ENCODE peak calls at places on chromosome 19, in five cellular contexts. One of them, this sample, is unnamed.

GRCh38 chr19:11578342-11579142 is 1.1 kb upstream of the ACP5 start:
- DNase-seq in H9: peak
- DNase-seq in cardiac fibroblast: no peak
- DNase-seq in fibroblast of lung: no peak
- DNase-seq in fibroblast of pulmonary artery: no peak
- DNase-seq in this sample: peak

GRCh38 chr19:32809754-32810153 is 59.8 kb downstream of the SLC7A9 start:
- DNase-seq in cardiac fibroblast: no peak
- DNase-seq in H9: no peak
- DNase-seq in fibroblast of lung: no peak
- DNase-seq in fibroblast of pulmonary artery: no peak
- DNase-seq in this sample: no peak

GRCh38 chr19:20558011-20558410 is 7.6 kb downstream of the ZNF737 start:
- DNase-seq in cardiac fibroblast: no peak
- DNase-seq in H9: peak
- DNase-seq in fibroblast of pulmonary artery: no peak
- DNase-seq in fibroblast of lung: no peak
- DNase-seq in this sample: no peak

GRCh38 chr19:44684892-44685847 is 13.8 kb upstream of the CEACAM16 start:
- DNase-seq in fibroblast of pulmonary artery: peak
- DNase-seq in cardiac fibroblast: peak
- DNase-seq in fibroblast of lung: peak
- DNase-seq in H9: peak
- DNase-seq in this sample: no peak

GRCh38 chr19:12035220-12036172 is at the start of gene ZNF433:
- DNase-seq in fibroblast of pulmonary artery: peak
- DNase-seq in cardiac fibroblast: peak
- DNase-seq in H9: peak
- DNase-seq in fibroblast of lung: peak
- DNase-seq in this sample: peak

GRCh38 chr19:54266133-54266532 is 9.1 kb upstream of the LILRB5 start:
- DNase-seq in H9: peak
- DNase-seq in fibroblast of lung: peak
- DNase-seq in fibroblast of pulmonary artery: peak
- DNase-seq in cardiac fibroblast: peak
- DNase-seq in this sample: peak

GRCh38 chr19:55289117-55289796 is 5.5 kb downstream of the BRSK1 start:
- DNase-seq in fibroblast of pulmonary artery: no peak
- DNase-seq in fibroblast of lung: no peak
- DNase-seq in cardiac fibroblast: no peak
- DNase-seq in H9: no peak
- DNase-seq in this sample: no peak

GRCh38 chr19:4473011-4473410 is 914 bp downstream of the HDGFL2 start:
- DNase-seq in cardiac fibroblast: no peak
- DNase-seq in fibroblast of pulmonary artery: no peak
- DNase-seq in fibroblast of lung: no peak
- DNase-seq in H9: no peak
- DNase-seq in this sample: no peak

GRCh38 chr19:13986348-13986904 is 19.7 kb downstream of the RFX1 start:
- DNase-seq in fibroblast of lung: no peak
- DNase-seq in H9: peak
- DNase-seq in cardiac fibroblast: peak
- DNase-seq in fibroblast of pulmonary artery: peak
- DNase-seq in this sample: peak

GRCh38 chr19:51530616-51531015 is 854 bp downstream of the SIGLEC6 start:
- DNase-seq in fibroblast of pulmonary artery: no peak
- DNase-seq in fibroblast of lung: no peak
- DNase-seq in cardiac fibroblast: no peak
- DNase-seq in H9: no peak
- DNase-seq in this sample: no peak

GRCh38 chr19:3451451-3451866 is 28.9 kb downstream of the SMIM24 start:
- DNase-seq in cardiac fibroblast: no peak
- DNase-seq in fibroblast of lung: no peak
- DNase-seq in fibroblast of pulmonary artery: no peak
- DNase-seq in H9: no peak
- DNase-seq in this sample: no peak

GRCh38 chr19:16330811-16331690 is 6.4 kb downstream of the KLF2 start:
- DNase-seq in cardiac fibroblast: peak
- DNase-seq in fibroblast of pulmonary artery: peak
- DNase-seq in fibroblast of lung: no peak
- DNase-seq in H9: no peak
- DNase-seq in this sample: no peak

GRCh38 chr19:45817010-45817724 is 2.1 kb upstream of the RSPH6A start:
- DNase-seq in H9: peak
- DNase-seq in fibroblast of pulmonary artery: peak
- DNase-seq in cardiac fibroblast: peak
- DNase-seq in fibroblast of lung: peak
- DNase-seq in this sample: peak

GRCh38 chr19:50344661-50345318 is 15.6 kb upstream of the KCNC3 start:
- DNase-seq in fibroblast of pulmonary artery: no peak
- DNase-seq in H9: no peak
- DNase-seq in cardiac fibroblast: no peak
- DNase-seq in fibroblast of lung: no peak
- DNase-seq in this sample: no peak

GRCh38 chr19:15911599-15912237 is 13.8 kb upstream of the CYP4F2 start:
- DNase-seq in fibroblast of lung: no peak
- DNase-seq in H9: no peak
- DNase-seq in fibroblast of pulmonary artery: no peak
- DNase-seq in cardiac fibroblast: no peak
- DNase-seq in this sample: no peak

GRCh38 chr19:3265432-3265831 is 41.0 kb downstream of the CELF5 start:
- DNase-seq in fibroblast of pulmonary artery: no peak
- DNase-seq in fibroblast of lung: no peak
- DNase-seq in cardiac fibroblast: no peak
- DNase-seq in H9: no peak
- DNase-seq in this sample: no peak

GRCh38 chr19:47273313-47274070 is 1.2 kb upstream of the INAFM1 start:
- DNase-seq in fibroblast of pulmonary artery: peak
- DNase-seq in fibroblast of lung: peak
- DNase-seq in H9: peak
- DNase-seq in cardiac fibroblast: peak
- DNase-seq in this sample: peak

GRCh38 chr19:18500820-18501219 is 21.1 kb downstream of the ELL start:
- DNase-seq in fibroblast of lung: no peak
- DNase-seq in fibroblast of pulmonary artery: no peak
- DNase-seq in cardiac fibroblast: no peak
- DNase-seq in H9: no peak
- DNase-seq in this sample: no peak

GRCh38 chr19:55254625-55254977 is 4.2 kb downstream of the PPP6R1 start:
- DNase-seq in fibroblast of lung: no peak
- DNase-seq in cardiac fibroblast: no peak
- DNase-seq in fibroblast of pulmonary artery: no peak
- DNase-seq in H9: no peak
- DNase-seq in this sample: no peak

GRCh38 chr19:56110515-56111448 is 10.3 kb downstream of the ZNF787 start:
- DNase-seq in cardiac fibroblast: peak
- DNase-seq in fibroblast of pulmonary artery: peak
- DNase-seq in fibroblast of lung: no peak
- DNase-seq in H9: no peak
- DNase-seq in this sample: peak

GRCh38 chr19:57746580-57747471 is at the start of gene ZNF776:
- DNase-seq in fibroblast of pulmonary artery: peak
- DNase-seq in H9: peak
- DNase-seq in cardiac fibroblast: peak
- DNase-seq in fibroblast of lung: peak
- DNase-seq in this sample: peak
- TF ChIP-seq CTCF in fibroblast of pulmonary artery: no peak
- TF ChIP-seq CTCF in H9: no peak
- TF ChIP-seq CTCF in cardiac fibroblast: no peak
- TF ChIP-seq CTCF in fibroblast of lung: no peak
- TF ChIP-seq CTCF in this sample: no peak

GRCh38 chr19:8116437-8117293 is 32.7 kb downstream of the FBN3 start:
- DNase-seq in cardiac fibroblast: no peak
- DNase-seq in H9: no peak
- DNase-seq in fibroblast of pulmonary artery: no peak
- DNase-seq in fibroblast of lung: no peak
- DNase-seq in this sample: no peak
- TF ChIP-seq CTCF in cardiac fibroblast: no peak
- TF ChIP-seq CTCF in H9: no peak
- TF ChIP-seq CTCF in fibroblast of pulmonary artery: no peak
- TF ChIP-seq CTCF in fibroblast of lung: no peak
- TF ChIP-seq CTCF in this sample: no peak

GRCh38 chr19:40750035-40750284 is 317 bp downstream of the ACTMAP start:
- DNase-seq in fibroblast of pulmonary artery: no peak
- DNase-seq in cardiac fibroblast: no peak
- DNase-seq in fibroblast of lung: no peak
- DNase-seq in H9: no peak
- DNase-seq in this sample: no peak
- TF ChIP-seq CTCF in fibroblast of pulmonary artery: no peak
- TF ChIP-seq CTCF in cardiac fibroblast: no peak
- TF ChIP-seq CTCF in fibroblast of lung: no peak
- TF ChIP-seq CTCF in H9: no peak
- TF ChIP-seq CTCF in this sample: no peak

GRCh38 chr19:10227215-10227971 is 3.7 kb downstream of the S1PR2 start:
- DNase-seq in H9: peak
- DNase-seq in fibroblast of pulmonary artery: peak
- DNase-seq in fibroblast of lung: no peak
- DNase-seq in cardiac fibroblast: no peak
- DNase-seq in this sample: peak
- TF ChIP-seq CTCF in H9: peak
- TF ChIP-seq CTCF in fibroblast of pulmonary artery: no peak
- TF ChIP-seq CTCF in fibroblast of lung: peak
- TF ChIP-seq CTCF in cardiac fibroblast: no peak
- TF ChIP-seq CTCF in this sample: no peak

GRCh38 chr19:35232912-35233311 is 4.4 kb upstream of the FAM187B start:
- DNase-seq in fibroblast of pulmonary artery: no peak
- DNase-seq in cardiac fibroblast: no peak
- DNase-seq in H9: no peak
- DNase-seq in fibroblast of lung: no peak
- DNase-seq in this sample: no peak

GRCh38 chr19:35240322-35240721 is 8.5 kb upstream of the LSR start:
- DNase-seq in fibroblast of pulmonary artery: no peak
- DNase-seq in H9: no peak
- DNase-seq in cardiac fibroblast: no peak
- DNase-seq in fibroblast of lung: no peak
- DNase-seq in this sample: no peak

GRCh38 chr19:35231956-35232746 is 3.6 kb upstream of the FAM187B start:
- DNase-seq in cardiac fibroblast: no peak
- DNase-seq in H9: no peak
- DNase-seq in fibroblast of lung: no peak
- DNase-seq in fibroblast of pulmonary artery: no peak
- DNase-seq in this sample: no peak

GRCh38 chr19:35241417-35241816 is 7.4 kb upstream of the LSR start:
- DNase-seq in fibroblast of pulmonary artery: no peak
- DNase-seq in fibroblast of lung: no peak
- DNase-seq in H9: no peak
- DNase-seq in cardiac fibroblast: no peak
- DNase-seq in this sample: no peak

DNA sequence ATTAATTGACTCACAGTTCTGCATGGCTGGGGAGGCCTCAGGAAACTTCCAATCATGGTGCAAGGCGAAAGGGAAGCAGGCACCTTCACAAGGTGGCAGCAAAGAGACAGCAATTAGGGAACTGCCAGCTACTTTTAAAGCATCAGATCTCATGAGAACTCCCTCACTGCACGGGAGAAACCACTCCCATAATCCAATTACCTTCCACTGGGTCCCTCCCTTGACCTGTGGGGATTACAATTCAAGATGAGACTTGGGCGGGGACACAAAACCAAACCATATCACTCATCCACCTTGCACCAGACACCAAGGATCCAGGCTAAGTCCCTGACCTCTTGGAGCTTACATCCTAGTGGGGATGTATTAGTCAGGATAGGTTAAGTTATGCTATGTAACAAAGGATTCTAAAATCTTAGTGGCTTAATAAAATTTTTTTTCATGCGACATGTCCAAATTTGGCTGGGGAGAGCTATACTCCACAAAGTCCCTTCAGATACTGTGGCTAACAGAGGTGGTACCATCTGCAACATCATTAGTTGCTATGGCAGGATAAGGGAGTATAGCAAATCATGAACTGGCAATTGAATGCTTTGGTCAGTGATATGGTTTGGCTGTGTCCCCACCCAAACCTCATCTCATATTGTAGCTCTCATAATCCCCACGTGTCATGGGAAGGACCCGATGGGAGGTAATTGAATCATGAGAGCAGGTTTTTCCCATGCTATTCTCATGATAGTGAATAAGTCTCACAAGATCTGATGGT is 8.3 kb upstream of the FAM187B start:
- DNase-seq in H9: no peak
- DNase-seq in fibroblast of pulmonary artery: no peak
- DNase-seq in fibroblast of lung: no peak
- DNase-seq in cardiac fibroblast: no peak
- DNase-seq in this sample: no peak
- TF ChIP-seq CTCF in H9: peak
- TF ChIP-seq CTCF in fibroblast of pulmonary artery: no peak
- TF ChIP-seq CTCF in fibroblast of lung: no peak
- TF ChIP-seq CTCF in cardiac fibroblast: no peak
- TF ChIP-seq CTCF in this sample: no peak